ENCODE peak calls at places on chromosomes 11 and 22, in four cellular contexts. Z, F, A and O are unnamed samples. For H3K4me1 and H3K9me3, the result is how much of the 10 kb centered on the place peaks cover.

GRCh38 chr11:122656631-122657101 is 1.1 kb downstream of the UBASH3B start:
- DNase-seq in F (no peak), A (no peak), Z (no peak), O (no peak)

GRCh38 chr22:20324139-20324516 is 4.3 kb upstream of the DGCR6L start:
- DNase-seq in Z (no peak), F (no peak), A (no peak), O (no peak)

GRCh38 chr22:40279017-40279416 is 67.3 kb upstream of the ADSL start:
- DNase-seq in F (no peak), Z (no peak), A (no peak), O (no peak)

GRCh38 chr11:62958547-62959071 is 26.2 kb downstream of the SLC22A6 start:
- DNase-seq in F (no peak), A (no peak), Z (no peak), O (no peak)

GRCh38 chr22:43228330-43228729 is 41.4 kb upstream of the TTLL12 start:
- DNase-seq in F (no peak), Z (peak), A (peak), O (peak)

GRCh38 chr11:78251083-78251699 is 62.5 kb downstream of the USP35 start:
- DNase-seq in A (no peak), F (no peak), Z (no peak), O (no peak)

GRCh38 chr11:8330416-8330815 is 66.7 kb upstream of the LMO1 start:
- DNase-seq in F (no peak), A (no peak), Z (no peak), O (no peak)

GRCh38 chr22:37088108-37088605 is 21.4 kb downstream of the TMPRSS6 start:
- DNase-seq in F (no peak), A (peak), Z (no peak), O (no peak)

GRCh38 chr11:72041364-72042058 is 38.8 kb downstream of the NUMA1 start:
- DNase-seq in Z (peak), F (no peak), A (peak), O (no peak)

GRCh38 chr11:73787643-73788537 is at the start of gene MRPL48:
- DNase-seq in F (peak), Z (peak), A (peak), O (peak)

GRCh38 chr11:65083134-65083833 is 556 bp downstream of the CDCA5 start:
- DNase-seq in F (no peak), A (no peak), Z (peak), O (no peak)

GRCh38 chr22:28810839-28811491 is 10.6 kb upstream of the XBP1 start:
- DNase-seq in A (no peak), F (no peak), Z (no peak), O (no peak)

GRCh38 chr11:66100272-66101037 is 30.4 kb downstream of the PACS1 start:
- DNase-seq in A (no peak), Z (peak), F (no peak), O (no peak)

GRCh38 chr11:12827929-12828812 is 153.9 kb downstream of the TEAD1 start:
- DNase-seq in F (no peak), Z (no peak), A (no peak), O (no peak)

GRCh38 chr11:76598426-76598839 is 72.1 kb downstream of the LRRC32 start:
- DNase-seq in A (peak), F (peak), Z (peak), O (no peak)
- TF ChIP-seq YY1 in A (no peak), F (no peak), Z (no peak), O (no peak)

GRCh38 chr22:31099386-31099785 is 8.0 kb downstream of the SELENOM start:
- DNase-seq in A (no peak), Z (no peak), F (no peak), O (no peak)
- H3K4me1 ChIP-seq in A (under half), Z (under half), F (under half), O (under half)

DNA sequence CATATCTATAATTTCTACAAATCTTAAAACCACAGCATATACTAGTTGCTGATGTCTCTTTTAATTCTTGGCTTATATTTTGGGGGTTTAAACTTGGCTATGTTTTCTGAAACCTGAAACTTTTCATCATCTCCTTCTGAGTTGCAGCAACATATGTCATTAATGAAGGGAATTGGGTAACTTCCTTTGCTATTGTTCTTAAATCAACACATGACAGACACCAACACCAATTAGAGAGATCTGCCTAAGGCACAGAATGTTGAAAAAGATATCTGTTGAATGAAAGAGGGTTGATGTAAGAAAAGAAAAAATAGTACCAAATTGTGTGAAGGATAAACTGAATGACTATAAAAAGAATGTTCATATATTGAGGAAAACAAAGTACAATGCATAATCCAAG is 10.3 kb upstream of the GAS2 start:
- DNase-seq in A (no peak), F (no peak), Z (no peak), O (no peak)
- H3K9me3 ChIP-seq in A (under half), F (under half), Z (under half), O (under half)

GRCh38 chr11:47715082-47715669 is at the start of gene AGBL2:
- DNase-seq in F (peak), A (no peak), Z (peak), O (no peak)

GRCh38 chr11:47711816-47712215 is 3.4 kb downstream of the AGBL2 start:
- DNase-seq in F (no peak), Z (no peak), A (no peak), O (no peak)

GRCh38 chr11:47716692-47717091 is 1.5 kb upstream of the AGBL2 start:
- DNase-seq in A (no peak), Z (no peak), F (no peak), O (no peak)

GRCh38 chr11:47714554-47715081 is 551 bp downstream of the AGBL2 start:
- DNase-seq in A (no peak), F (no peak), Z (no peak), O (no peak)

GRCh38 chr11:47711225-47711624 is 3.9 kb downstream of the AGBL2 start:
- DNase-seq in F (no peak), A (no peak), Z (no peak), O (no peak)
- TF ChIP-seq YY1 in F (no peak), A (no peak), Z (no peak), O (no peak)

GRCh38 chr11:11571893-11572292 is 49.9 kb downstream of the GALNT18 start:
- DNase-seq in A (no peak), Z (no peak), F (no peak), O (no peak)

GRCh38 chr11:11569936-11570491 is 51.8 kb downstream of the GALNT18 start:
- DNase-seq in A (no peak), F (no peak), Z (no peak), O (no peak)

GRCh38 chr11:11570823-11571222 is 51.0 kb downstream of the GALNT18 start:
- DNase-seq in Z (no peak), A (no peak), F (no peak), O (no peak)

GRCh38 chr11:11568651-11569229 is 53.1 kb downstream of the GALNT18 start:
- DNase-seq in A (no peak), F (peak), Z (no peak), O (no peak)

GRCh38 chr11:11567862-11568650 is 53.7 kb downstream of the GALNT18 start:
- DNase-seq in Z (no peak), F (peak), A (peak), O (no peak)
- H3K4me1 ChIP-seq in Z (under half), F (under half), A (under half), O (under half)

GRCh38 chr11:91837649-91838330 is 386.8 kb upstream of the FAT3 start:
- DNase-seq in F (no peak), Z (no peak), A (no peak), O (no peak)
- H3K9me3 ChIP-seq in F (under half), Z (under half), A (under half), O (under half)

GRCh38 chr11:120776683-120777010 is 247.3 kb upstream of the TBCEL start:
- DNase-seq in F (no peak), Z (no peak), A (no peak), O (no peak)

GRCh38 chr11:120773501-120774031 is 250.3 kb upstream of the TBCEL start:
- DNase-seq in F (peak), A (no peak), Z (no peak), O (no peak)

GRCh38 chr11:120774591-120775386 is 249.1 kb upstream of the TBCEL start:
- DNase-seq in Z (no peak), F (no peak), A (no peak), O (no peak)

GRCh38 chr11:120775986-120776682 is 247.8 kb upstream of the TBCEL start:
- DNase-seq in Z (no peak), A (no peak), F (no peak), O (no peak)

GRCh38 chr11:120771551-120772060 is 252.3 kb upstream of the TBCEL start:
- DNase-seq in Z (no peak), F (no peak), A (no peak), O (no peak)
- TF ChIP-seq YY1 in Z (no peak), F (no peak), A (no peak), O (no peak)

DNA sequence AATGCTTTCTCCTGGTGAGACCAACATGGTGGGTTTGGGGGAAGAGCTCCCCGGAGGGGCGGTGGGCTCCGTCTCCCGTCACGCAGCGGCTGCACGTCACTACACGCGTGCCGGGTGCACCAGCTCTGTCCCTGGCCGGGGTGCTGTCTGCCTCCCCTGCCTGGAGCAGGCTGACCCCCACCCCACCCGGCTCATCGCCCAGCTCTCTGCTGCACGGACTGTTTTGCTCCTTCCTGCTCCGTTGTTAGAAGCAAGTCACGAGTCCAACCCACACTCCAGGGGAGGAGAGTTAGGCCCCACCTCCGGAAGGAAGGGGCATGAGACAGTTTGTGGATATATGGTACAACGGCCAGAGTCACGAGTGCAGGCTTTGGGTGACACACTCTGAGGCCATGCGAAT is 364.9 kb downstream of the BRD1 start:
- DNase-seq in A (no peak), Z (no peak), F (no peak), O (no peak)
- H3K4me1 ChIP-seq in A (under half), Z (under half), F (under half), O (under half)

GRCh38 chr22:49747130-49747529 is 80.5 kb downstream of the BRD1 start:
- DNase-seq in A (no peak), Z (no peak), F (no peak), O (no peak)
- H3K9me3 ChIP-seq in A (under half), Z (under half), F (under half), O (under half)

GRCh38 chr22:26447594-26448329 is 18.7 kb downstream of the ASPHD2 start:
- DNase-seq in F (no peak), Z (no peak), A (no peak), O (no peak)
- TF ChIP-seq YY1 in F (no peak), Z (no peak), A (no peak), O (no peak)